ENCODE peak calls at places on chromosomes 6 and 20, in seven cellular contexts. P is PC-9, Z is GM23338, E is left lung, Q is RWPE1, K is substantia nigra, V is endothelial cell of umbilical vein. M is an unnamed sample.

GRCh38 chr20:19784511-19785172 is 26.6 kb downstream of the RIN2 start:
- DNase-seq in P (peak), Z (peak), E (peak), Q (peak), K (peak), V (peak), M (peak)

GRCh38 chr20:23086931-23087411 is 847 bp upstream of the CD93 start:
- DNase-seq in P (no peak), Z (no peak), E (no peak), Q (no peak), K (no peak), V (peak), M (no peak)

GRCh38 chr20:23129891-23130621 is 43.9 kb upstream of the CD93 start:
- DNase-seq in P (no peak), Z (no peak), E (no peak), Q (no peak), K (no peak), V (no peak), M (no peak)

GRCh38 chr20:51230727-51231126 is 207.8 kb upstream of the KCNG1 start:
- DNase-seq in P (no peak), Z (no peak), E (no peak), Q (no peak), K (no peak), V (no peak), M (no peak)

GRCh38 chr20:20329564-20329963 is 38.3 kb upstream of the INSM1 start:
- DNase-seq in P (no peak), Z (no peak), E (no peak), Q (no peak), K (no peak), V (no peak), M (no peak)

GRCh38 chr6:118485601-118486550 is 62.2 kb upstream of the PLN start:
- DNase-seq in P (no peak), Z (no peak), E (no peak), Q (no peak), K (peak), V (no peak), M (no peak)

GRCh38 chr6:109024784-109025183 is 69.9 kb downstream of the SESN1 start:
- DNase-seq in P (no peak), Z (peak), E (no peak), Q (no peak), K (no peak), V (no peak), M (no peak)

GRCh38 chr6:2596222-2596621 is 154.5 kb downstream of the MYLK4 start:
- DNase-seq in P (no peak), Z (peak), E (peak), Q (no peak), K (no peak), V (no peak), M (no peak)

GRCh38 chr20:35956616-35957015 is 2.3 kb upstream of the SCAND1 start:
- DNase-seq in P (no peak), Z (no peak), E (no peak), Q (peak), K (no peak), V (no peak), M (no peak)

GRCh38 chr20:1417273-1417672 is 24.4 kb upstream of the FKBP1A start:
- DNase-seq in P (peak), Z (no peak), E (no peak), Q (peak), K (no peak), V (no peak), M (peak)

GRCh38 chr6:36771145-36771544 is 68.1 kb downstream of the CPNE5 start:
- DNase-seq in P (no peak), Z (no peak), E (peak), Q (no peak), K (no peak), V (no peak), M (no peak)

GRCh38 chr6:6221829-6222535 is 98.5 kb downstream of the F13A1 start:
- DNase-seq in P (no peak), Z (peak), E (no peak), Q (no peak), K (no peak), V (no peak), M (no peak)

GRCh38 chr6:154071711-154072110 is 32.7 kb downstream of the OPRM1 start:
- DNase-seq in P (no peak), Z (no peak), E (no peak), Q (no peak), K (no peak), V (no peak), M (no peak)

GRCh38 chr20:38092260-38092857 is 58.8 kb downstream of the RPRD1B start:
- DNase-seq in P (no peak), Z (no peak), E (no peak), Q (no peak), K (no peak), V (no peak), M (no peak)
- H3K27ac ChIP-seq in P (no peak), Z (no peak), E (peak), Q (no peak), K (no peak), V (no peak), M (no peak)

DNA sequence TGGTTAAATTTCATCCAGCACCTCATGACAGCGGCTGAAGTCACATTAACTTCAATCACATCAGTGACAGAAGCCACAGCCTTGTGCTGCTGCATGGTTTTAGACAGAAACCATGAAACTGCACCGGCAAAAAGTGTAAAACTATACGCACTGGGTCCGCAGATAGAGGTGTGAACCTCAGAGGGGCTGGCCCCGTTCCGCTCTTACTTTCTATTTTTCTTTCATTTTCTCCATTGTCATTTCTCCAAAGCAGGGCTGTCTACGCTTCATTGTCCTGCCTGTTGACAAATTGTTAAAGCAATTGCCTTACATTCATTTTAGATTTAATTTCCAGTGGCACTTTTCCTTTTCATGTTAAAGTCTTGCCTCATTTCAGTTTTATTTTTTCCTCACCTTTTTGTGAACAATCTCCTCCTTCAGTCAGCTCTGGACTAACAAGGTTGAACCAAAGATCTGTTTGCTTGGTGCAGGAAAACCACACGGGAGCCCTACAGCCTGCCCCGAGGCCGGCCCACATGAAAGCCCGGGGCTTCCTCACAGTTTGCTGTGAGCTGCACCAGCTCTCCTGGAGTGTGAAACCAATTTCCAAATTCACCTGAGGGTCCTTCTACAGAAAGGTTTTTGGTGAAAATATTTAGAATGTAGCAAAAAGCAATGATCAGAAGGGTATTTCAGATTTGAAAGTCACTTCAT is 63.7 kb downstream of the PRR18 start:
- DNase-seq in P (no peak), Z (no peak), E (peak), Q (no peak), K (no peak), V (no peak), M (no peak)
- H3K27ac ChIP-seq in P (no peak), Z (no peak), E (no peak), Q (no peak), K (no peak), V (no peak), M (peak)

DNA sequence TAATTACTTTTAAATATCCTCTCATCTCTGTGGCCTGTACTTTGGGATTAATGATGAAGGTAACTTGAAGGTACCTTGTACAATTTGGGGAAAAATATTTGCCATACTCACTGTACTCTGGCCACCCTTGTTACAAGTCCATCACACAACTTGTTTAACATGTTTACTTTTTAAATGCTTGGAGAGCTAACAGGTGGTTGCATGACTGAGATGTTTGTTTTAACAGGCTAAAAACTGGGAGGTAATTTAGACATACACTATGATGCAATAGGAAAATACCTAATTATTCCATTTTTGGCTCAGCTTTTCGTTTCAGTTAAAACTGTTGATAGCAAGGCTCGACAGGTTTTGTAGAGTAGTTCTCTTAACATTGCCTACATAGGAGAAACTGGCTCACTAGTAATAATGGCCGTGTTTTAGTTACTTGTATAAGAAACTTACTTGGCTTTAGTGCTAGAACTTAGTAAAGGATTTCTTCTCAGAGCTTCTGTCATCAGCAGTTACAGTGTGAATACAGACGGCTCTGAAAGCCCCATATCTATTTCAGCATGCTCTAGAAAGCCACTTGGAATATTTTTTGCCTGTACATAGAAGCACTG is 489.8 kb upstream of the SOX4 start:
- DNase-seq in P (no peak), Z (no peak), E (no peak), Q (no peak), K (no peak), V (no peak), M (no peak)
- H3K27ac ChIP-seq in P (no peak), Z (no peak), E (no peak), Q (no peak), K (no peak), V (no peak), M (no peak)

DNA sequence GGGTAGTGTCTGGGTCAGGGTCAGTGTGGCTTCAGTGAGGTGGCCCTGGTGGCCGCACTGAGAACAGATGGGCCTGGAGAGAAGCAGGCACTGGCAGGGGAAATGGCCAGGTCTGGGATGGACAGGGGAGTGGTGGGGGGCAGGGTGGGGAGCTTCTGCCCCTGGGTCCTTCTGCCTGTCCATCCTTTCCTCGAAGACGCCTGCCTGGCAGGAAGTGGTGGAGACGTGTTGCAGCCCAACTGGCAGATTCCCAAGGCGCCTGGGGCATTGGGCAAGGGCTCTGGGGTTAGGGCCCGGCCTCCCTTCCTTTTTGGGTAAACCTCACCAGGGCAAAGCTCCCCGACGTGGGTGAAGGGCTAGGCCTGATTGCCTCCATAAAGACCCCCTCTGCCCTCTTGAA is 10.4 kb downstream of the SRC start:
- DNase-seq in P (peak), Z (no peak), E (peak), Q (peak), K (peak), V (no peak), M (no peak)
- H3K27ac ChIP-seq in P (no peak), Z (no peak), E (no peak), Q (peak), K (no peak), V (no peak), M (no peak)

M was measured in SJSA1.